ENCODE peak calls at places on chromosomes 16 and 17, in five cellular contexts. One of them, this sample, is unnamed.
A peak's percentile ranks its signal among the peaks of the same experiment; 100 is the strongest.

GRCh38 chr17:43860077-43860725 is 13.2 kb downstream of the CD300LG start:
- DNase-seq in germinal center: no peak
- DNase-seq in CD4-positive, alpha-beta T cell: no peak
- DNase-seq in GOT3: no peak
- DNase-seq in foreskin fibroblast: no peak
- DNase-seq in this sample: no peak

GRCh38 chr16:71338632-71339031 is 19.9 kb upstream of the CALB2 start:
- DNase-seq in germinal center: no peak
- DNase-seq in CD4-positive, alpha-beta T cell: no peak
- DNase-seq in GOT3: no peak
- DNase-seq in foreskin fibroblast: no peak
- DNase-seq in this sample: no peak

GRCh38 chr16:5541356-5541755 is 443.8 kb upstream of the EEF2KMT start:
- DNase-seq in germinal center: no peak
- DNase-seq in foreskin fibroblast: no peak
- DNase-seq in GOT3: no peak
- DNase-seq in CD4-positive, alpha-beta T cell: no peak
- DNase-seq in this sample: no peak

GRCh38 chr16:4525634-4526277 is 12.8 kb downstream of the CDIP1 start:
- DNase-seq in GOT3: no peak
- DNase-seq in CD4-positive, alpha-beta T cell: no peak
- DNase-seq in germinal center: no peak
- DNase-seq in foreskin fibroblast: peak; percentile 25
- DNase-seq in this sample: no peak

GRCh38 chr16:57027067-57027466 is 37.7 kb downstream of the NLRC5 start:
- DNase-seq in germinal center: no peak
- DNase-seq in foreskin fibroblast: no peak
- DNase-seq in GOT3: no peak
- DNase-seq in CD4-positive, alpha-beta T cell: no peak
- DNase-seq in this sample: no peak

GRCh38 chr16:11129378-11129781 is 126.6 kb downstream of the SOCS1 start:
- DNase-seq in CD4-positive, alpha-beta T cell: no peak
- DNase-seq in foreskin fibroblast: no peak
- DNase-seq in germinal center: no peak
- DNase-seq in GOT3: no peak
- DNase-seq in this sample: peak; percentile 60

GRCh38 chr17:79991140-79991923 is 44.3 kb downstream of the TBC1D16 start:
- DNase-seq in GOT3: no peak
- DNase-seq in CD4-positive, alpha-beta T cell: peak; percentile 82
- DNase-seq in germinal center: peak; percentile 78
- DNase-seq in foreskin fibroblast: peak; percentile 82
- DNase-seq in this sample: no peak

GRCh38 chr17:45341389-45342158 is 24.8 kb upstream of the MAP3K14 start:
- DNase-seq in germinal center: no peak
- DNase-seq in CD4-positive, alpha-beta T cell: no peak
- DNase-seq in GOT3: peak; percentile 53
- DNase-seq in foreskin fibroblast: peak; percentile 99
- DNase-seq in this sample: peak; percentile 84

GRCh38 chr16:48161906-48162305 is 6.1 kb upstream of the ABCC12 start:
- DNase-seq in foreskin fibroblast: no peak
- DNase-seq in germinal center: no peak
- DNase-seq in GOT3: no peak
- DNase-seq in CD4-positive, alpha-beta T cell: no peak
- DNase-seq in this sample: no peak

GRCh38 chr16:81823111-81823510 is 44.0 kb downstream of the PLCG2 start:
- DNase-seq in GOT3: no peak
- DNase-seq in foreskin fibroblast: no peak
- DNase-seq in germinal center: peak; percentile 61
- DNase-seq in CD4-positive, alpha-beta T cell: no peak
- DNase-seq in this sample: no peak

GRCh38 chr17:59641799-59642484 is 22.2 kb downstream of the CLTC start:
- DNase-seq in germinal center: peak; percentile 53
- DNase-seq in GOT3: no peak
- DNase-seq in CD4-positive, alpha-beta T cell: no peak
- DNase-seq in foreskin fibroblast: no peak
- DNase-seq in this sample: no peak

GRCh38 chr17:8555062-8555461 is 75.5 kb downstream of the MYH10 start:
- DNase-seq in foreskin fibroblast: no peak
- DNase-seq in CD4-positive, alpha-beta T cell: no peak
- DNase-seq in germinal center: no peak
- DNase-seq in GOT3: no peak
- DNase-seq in this sample: no peak